ENCODE peak calls at places on chromosomes 6 and 20, in ten cellular contexts. Y is GM23338, J is transverse colon, P is heart right ventricle, L is A549, I is colonic mucosa, E is prostate gland, G is mammary epithelial cell, A is mucosa of descending colon, D is IMR-90. V is an unnamed sample.
A peak's percentile ranks its signal among the peaks of the same experiment; 100 is the strongest.

GRCh38 chr20:45090481-45090880 is 10.4 kb downstream of the KCNS1 start:
- DNase-seq in Y (no peak), J (no peak), P (no peak), L (no peak), I (no peak), E (no peak), G (no peak), A (no peak), D (peak; percentile 7), V (no peak)

GRCh38 chr6:10373642-10374359 is 41.1 kb downstream of the TFAP2A start:
- DNase-seq in Y (no peak), J (no peak), P (no peak), L (peak; percentile 21), I (no peak), E (no peak), G (no peak), A (no peak), D (peak; percentile 9), V (no peak)

GRCh38 chr20:10090588-10091166 is 55.9 kb downstream of the ANKEF1 start:
- DNase-seq in Y (peak; percentile 84), J (peak; percentile 13), P (peak; percentile 19), L (peak; percentile 57), I (peak; percentile 36), E (peak; percentile 38), G (peak; percentile 58), A (peak; percentile 69), D (peak; percentile 53), V (no peak)

GRCh38 chr6:42200035-42200434 is 5.3 kb upstream of the GUCA1B start:
- DNase-seq in Y (no peak), J (no peak), P (no peak), L (no peak), I (peak; percentile 34), E (peak; percentile 10), G (peak; percentile 55), A (peak; percentile 36), D (peak; percentile 99), V (no peak)

GRCh38 chr6:141783595-141783994 is 349.1 kb upstream of the GJE1 start:
- DNase-seq in Y (no peak), J (no peak), P (no peak), L (no peak), I (no peak), E (no peak), G (no peak), A (no peak), D (no peak), V (no peak)

GRCh38 chr20:47607208-47607613 is 105.5 kb downstream of the NCOA3 start:
- DNase-seq in Y (no peak), J (no peak), P (no peak), L (no peak), I (no peak), E (no peak), G (peak; percentile 13), A (no peak), D (peak; percentile 56), V (no peak)

GRCh38 chr6:147159536-147160374 is 44.5 kb upstream of the STXBP5 start:
- DNase-seq in Y (no peak), J (no peak), P (no peak), L (no peak), I (no peak), E (no peak), G (no peak), A (no peak), D (no peak), V (no peak)

GRCh38 chr6:155472886-155473285 is 17.2 kb upstream of the NOX3 start:
- DNase-seq in Y (no peak), J (no peak), P (no peak), L (no peak), I (no peak), E (no peak), G (no peak), A (no peak), D (peak; percentile 64), V (no peak)

GRCh38 chr6:137829641-137830083 is 37.4 kb upstream of the TNFAIP3 start:
- DNase-seq in Y (no peak), J (no peak), P (no peak), L (no peak), I (no peak), E (no peak), G (peak; percentile 79), A (no peak), D (peak; percentile 43), V (no peak)

GRCh38 chr6:136365781-136366354 is 76.2 kb upstream of the BCLAF1 start:
- DNase-seq in Y (no peak), J (peak; percentile 54), P (peak; percentile 47), L (no peak), I (peak; percentile 70), E (peak; percentile 66), G (no peak), A (peak; percentile 65), D (peak; percentile 4), V (no peak)

GRCh38 chr20:58891076-58891685 is 38.7 kb downstream of the GNAS start:
- DNase-seq in Y (peak; percentile 63), J (peak; percentile 86), P (peak; percentile 85), L (peak; percentile 45), I (peak; percentile 78), E (peak; percentile 74), G (peak; percentile 61), A (peak; percentile 79), D (peak; percentile 52), V (peak; percentile 92)

GRCh38 chr6:24719125-24719931 is at the start of gene C6orf62:
- DNase-seq in Y (peak; percentile 43), J (peak; percentile 41), P (no peak), L (peak; percentile 17), I (peak; percentile 53), E (no peak), G (peak; percentile 65), A (peak; percentile 53), D (peak; percentile 30), V (no peak)

GRCh38 chr6:165663736-165664552 is 903 bp upstream of the PDE10A start:
- DNase-seq in Y (peak; percentile 67), J (no peak), P (peak; percentile 64), L (no peak), I (no peak), E (no peak), G (peak; percentile 20), A (no peak), D (no peak), V (no peak)

GRCh38 chr6:79377830-79378460 is 143.5 kb upstream of the HMGN3 start:
- DNase-seq in Y (peak; percentile 9), J (no peak), P (no peak), L (no peak), I (no peak), E (no peak), G (no peak), A (no peak), D (no peak), V (no peak)

GRCh38 chr6:36813526-36813925 is 25.7 kb downstream of the CPNE5 start:
- DNase-seq in Y (no peak), J (no peak), P (no peak), L (no peak), I (no peak), E (no peak), G (no peak), A (no peak), D (no peak), V (no peak)
- H3K4me3 ChIP-seq in Y (no peak overlapping the region), J (no peak overlapping the region), P (no peak overlapping the region), L (no peak overlapping the region), I (no peak overlapping the region), E (no peak overlapping the region), G (no peak overlapping the region), A (no peak overlapping the region), D (no peak overlapping the region), V (no peak overlapping the region)

DNA sequence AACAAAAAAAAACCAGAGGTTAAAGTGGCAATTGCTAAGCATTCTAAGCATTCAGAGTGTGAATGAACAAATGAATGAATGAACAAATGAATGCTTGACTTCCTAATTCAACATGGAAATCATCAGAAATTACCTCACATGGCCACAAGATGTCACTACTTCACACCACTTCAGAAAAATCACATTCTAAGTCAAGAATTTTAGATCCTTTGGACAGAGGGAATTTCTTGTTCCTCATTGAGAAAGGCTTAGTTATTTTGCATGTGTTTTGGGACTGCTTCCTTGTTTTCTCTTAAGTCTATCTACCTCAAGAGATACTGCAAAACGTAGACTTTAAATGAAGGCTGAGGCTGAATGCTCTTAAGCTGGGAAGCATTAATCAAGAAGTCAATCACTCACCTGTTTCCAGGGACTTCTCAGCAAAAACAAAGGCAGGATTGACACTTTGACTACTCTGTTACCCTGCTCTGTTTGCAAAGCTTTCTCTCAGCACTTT is 120.2 kb downstream of the MBOAT1 start:
- DNase-seq in Y (peak; percentile 80), J (no peak), P (no peak), L (peak; percentile 16), I (no peak), E (no peak), G (peak; percentile 37), A (peak; percentile 36), D (peak; percentile 59), V (no peak)
- H3K4me1 ChIP-seq in Y (peaks cover 10% of the 10 kb centered on the region), J (no peaks in the 10 kb centered on the region), P (no peaks in the 10 kb centered on the region), L (no peaks in the 10 kb centered on the region), I (no peaks in the 10 kb centered on the region), E (no peaks in the 10 kb centered on the region), G (no peaks in the 10 kb centered on the region), A (no peaks in the 10 kb centered on the region), D (no peaks in the 10 kb centered on the region), V (no peaks in the 10 kb centered on the region)

DNA sequence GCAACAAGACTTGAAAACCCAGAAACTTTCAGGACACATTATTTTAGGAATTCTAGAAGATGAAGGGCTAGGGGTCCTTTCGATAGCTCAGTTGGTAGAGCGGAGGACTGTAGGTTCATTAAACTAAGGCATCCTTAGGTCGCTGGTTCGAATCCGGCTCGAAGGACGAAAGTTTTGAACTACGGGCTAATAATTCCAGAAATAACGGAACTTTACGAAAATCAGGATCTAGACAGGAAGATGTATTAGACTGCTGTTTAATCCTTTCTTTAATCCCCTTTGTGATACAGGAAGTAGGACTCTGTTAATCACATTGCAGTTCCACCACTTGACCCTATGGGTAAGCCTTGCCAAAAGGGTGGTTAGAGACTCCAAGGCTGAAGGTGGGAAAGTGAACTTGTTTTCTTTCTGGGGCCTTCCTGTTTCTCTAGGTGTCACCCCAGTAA is 21.2 kb upstream of the ABT1 start:
- DNase-seq in Y (peak; percentile 74), J (no peak), P (no peak), L (no peak), I (no peak), E (no peak), G (peak; percentile 19), A (no peak), D (peak; percentile 28), V (no peak)
- TF ChIP-seq CTCF in Y (no peak), J (no peak), P (no peak), L (no peak), I (no peak), E (no peak), G (no peak), A (no peak), D (no peak), V (no peak)

DNA sequence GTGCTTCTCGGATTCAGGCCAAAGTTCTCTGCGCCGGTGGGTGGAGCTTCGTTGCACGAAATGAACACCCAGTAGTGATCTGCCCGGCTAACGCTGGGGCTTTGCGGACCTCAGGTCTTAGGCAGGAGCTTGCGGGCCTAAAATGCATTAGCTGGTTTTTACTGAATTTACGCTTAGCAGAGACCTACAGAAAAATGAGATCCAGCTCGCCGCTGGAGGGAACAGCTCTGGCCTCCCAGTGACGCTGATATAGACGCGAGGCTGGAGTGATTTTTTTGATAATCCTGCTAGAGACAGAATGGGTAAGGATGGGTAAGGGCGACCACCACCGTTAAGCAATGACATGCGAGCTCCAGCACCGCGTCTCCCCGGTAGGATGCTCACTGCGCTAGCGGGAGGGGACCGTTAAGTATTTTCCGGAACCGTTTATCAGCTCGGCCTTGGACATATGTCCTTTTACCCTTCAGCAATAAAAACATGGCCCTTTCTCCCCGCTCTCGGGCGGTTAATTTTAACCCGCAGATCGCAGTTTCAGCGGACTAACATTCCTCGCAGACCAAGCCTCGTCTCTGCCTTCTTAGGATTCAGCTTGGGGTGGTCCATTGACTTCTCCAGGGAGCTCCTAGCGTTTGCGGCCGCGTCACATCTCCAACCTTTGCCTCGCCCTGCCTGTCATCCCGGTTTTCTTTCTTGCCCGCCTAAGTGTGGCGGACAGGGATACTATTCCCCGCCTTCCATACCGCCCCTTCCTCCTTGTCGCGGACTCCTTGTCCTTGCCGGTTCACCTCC is 109.3 kb downstream of the GPX5 start:
- DNase-seq in Y (peak; percentile 79), J (no peak), P (no peak), L (peak; percentile 63), I (peak; percentile 24), E (no peak), G (peak; percentile 9), A (peak; percentile 6), D (no peak), V (no peak)
- H3K4me3 ChIP-seq in Y (peak overlapping the region; percentile 97), J (no peak overlapping the region), P (peak overlapping the region; percentile 32), L (peak overlapping the region; percentile 60), I (no peak overlapping the region), E (no peak overlapping the region), G (peak overlapping the region; percentile 10), A (no peak overlapping the region), D (peak overlapping the region; percentile 11), V (peak overlapping the region; percentile 29)